ENCODE peak calls at places on chromosome 4, in seven cellular contexts. H is stomach, A is adrenal gland, G is H54, F is IMR-90, W is GM12891, I is right lobe of liver. K is an unnamed sample.
A peak's percentile ranks its signal among the peaks of the same experiment; 100 is the strongest.

GRCh38 chr4:130653842-130654241 is 1557.9 kb downstream of the C4orf33 start:
- DNase-seq in H (no peak), A (no peak), G (no peak), F (no peak), W (no peak), I (no peak), K (no peak)

GRCh38 chr4:142040043-142040442 is 403.7 kb downstream of the IL15 start:
- DNase-seq in H (no peak), A (no peak), G (no peak), F (no peak), W (no peak), I (no peak), K (no peak)

GRCh38 chr4:100504086-100504874 is 13.5 kb downstream of the EMCN start:
- DNase-seq in H (no peak), A (no peak), G (no peak), F (no peak), W (no peak), I (no peak), K (no peak)

GRCh38 chr4:4526401-4526800 is 15.4 kb downstream of the STX18 start:
- DNase-seq in H (no peak), A (no peak), G (no peak), F (no peak), W (no peak), I (no peak), K (no peak)

GRCh38 chr4:81635747-81636146 is 164.0 kb upstream of the RASGEF1B start:
- DNase-seq in H (peak; percentile 45), A (peak; percentile 19), G (no peak), F (no peak), W (no peak), I (peak; percentile 63), K (no peak)

GRCh38 chr4:87007345-87008181 is 72.8 kb downstream of the AFF1 start:
- DNase-seq in H (peak; percentile 59), A (peak; percentile 63), G (no peak), F (peak; percentile 54), W (no peak), I (peak; percentile 78), K (peak; percentile 90)

GRCh38 chr4:23770011-23770410 is 119.8 kb downstream of the PPARGC1A start:
- DNase-seq in H (no peak), A (no peak), G (no peak), F (peak; percentile 25), W (no peak), I (no peak), K (no peak)

GRCh38 chr4:88672987-88673386 is 24.6 kb downstream of the NAP1L5 start:
- DNase-seq in H (peak; percentile 34), A (no peak), G (no peak), F (peak; percentile 48), W (no peak), I (no peak), K (no peak)

GRCh38 chr4:46975841-46976551 is 17.4 kb downstream of the GABRA4 start:
- DNase-seq in H (no peak), A (no peak), G (no peak), F (peak; percentile 31), W (no peak), I (no peak), K (no peak)

GRCh38 chr4:109576462-109576861 is 16.4 kb downstream of the MCUB start:
- DNase-seq in H (no peak), A (no peak), G (no peak), F (peak; percentile 47), W (no peak), I (no peak), K (no peak)
- TF ChIP-seq POLR2A in H (no peak), A (no peak), G (no peak), F (no peak), W (no peak), I (no peak), K (no peak)

DNA sequence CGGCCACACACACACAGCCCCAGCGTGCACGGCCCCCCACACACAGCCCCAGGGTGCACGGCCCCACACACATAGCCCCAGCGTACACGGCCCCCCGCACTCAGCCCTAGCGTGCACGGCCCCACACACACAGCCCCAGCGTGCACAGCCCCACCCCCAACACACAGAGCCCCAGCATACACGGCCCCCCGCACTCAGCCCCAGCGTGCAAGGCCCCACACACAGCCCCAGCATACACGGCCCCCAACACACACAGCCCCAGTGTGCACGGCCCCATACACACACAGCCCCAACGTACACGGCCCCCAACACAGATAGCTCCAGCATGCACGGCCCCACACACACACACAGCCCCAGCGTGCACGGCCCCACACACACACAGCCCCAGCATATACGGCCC is 17.6 kb downstream of the GAK start:
- DNase-seq in H (no peak), A (no peak), G (no peak), F (no peak), W (no peak), I (peak; percentile 7), K (no peak)
- TF ChIP-seq POLR2A in H (no peak), A (no peak), G (no peak), F (no peak), W (no peak), I (no peak), K (no peak)

GRCh38 chr4:5824227-5824626 is 68.7 kb downstream of the CRMP1 start:
- DNase-seq in H (no peak), A (no peak), G (no peak), F (no peak), W (no peak), I (no peak), K (no peak)
- TF ChIP-seq POLR2A in H (no peak), A (no peak), G (no peak), F (no peak), W (no peak), I (no peak), K (no peak)

DNA sequence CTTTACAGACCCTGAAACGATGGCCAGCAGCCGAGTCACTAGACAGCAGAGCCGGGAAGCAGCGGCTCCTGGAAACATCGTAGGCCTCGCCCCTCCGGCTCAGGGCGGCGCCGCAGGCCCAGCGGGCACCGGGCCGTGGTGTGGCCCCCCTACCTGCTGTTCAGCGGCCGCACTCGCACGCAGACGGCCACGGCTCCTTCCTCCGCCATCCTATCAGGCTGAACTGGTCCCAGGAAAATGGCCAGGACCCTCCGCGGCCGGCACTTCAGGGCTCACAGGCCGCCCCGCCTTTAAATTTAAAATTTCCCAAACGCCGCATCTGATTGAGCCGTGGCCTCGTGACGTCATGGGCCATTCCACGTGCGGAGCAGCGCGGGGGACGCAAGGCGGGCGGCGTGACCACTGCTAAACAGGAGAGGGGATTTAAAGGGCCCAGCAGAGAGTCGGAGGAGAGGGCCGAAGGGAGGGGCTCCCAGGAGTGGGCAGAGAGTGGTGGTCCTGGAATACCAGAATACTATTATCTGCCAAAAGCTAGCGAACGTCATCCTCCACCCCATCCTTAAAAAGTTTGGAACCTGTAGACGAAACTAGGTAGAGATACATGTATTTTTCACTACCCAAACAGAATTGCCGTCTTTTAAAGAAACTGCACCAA is at the start of gene CENPE:
- DNase-seq in H (peak; percentile 86), A (peak; percentile 87), G (peak; percentile 23), F (peak; percentile 82), W (peak; percentile 40), I (peak; percentile 85), K (peak; percentile 88)
- TF ChIP-seq POLR2A in H (no peak), A (no peak), G (peak; percentile 59), F (no peak), W (no peak), I (no peak), K (no peak)

DNA sequence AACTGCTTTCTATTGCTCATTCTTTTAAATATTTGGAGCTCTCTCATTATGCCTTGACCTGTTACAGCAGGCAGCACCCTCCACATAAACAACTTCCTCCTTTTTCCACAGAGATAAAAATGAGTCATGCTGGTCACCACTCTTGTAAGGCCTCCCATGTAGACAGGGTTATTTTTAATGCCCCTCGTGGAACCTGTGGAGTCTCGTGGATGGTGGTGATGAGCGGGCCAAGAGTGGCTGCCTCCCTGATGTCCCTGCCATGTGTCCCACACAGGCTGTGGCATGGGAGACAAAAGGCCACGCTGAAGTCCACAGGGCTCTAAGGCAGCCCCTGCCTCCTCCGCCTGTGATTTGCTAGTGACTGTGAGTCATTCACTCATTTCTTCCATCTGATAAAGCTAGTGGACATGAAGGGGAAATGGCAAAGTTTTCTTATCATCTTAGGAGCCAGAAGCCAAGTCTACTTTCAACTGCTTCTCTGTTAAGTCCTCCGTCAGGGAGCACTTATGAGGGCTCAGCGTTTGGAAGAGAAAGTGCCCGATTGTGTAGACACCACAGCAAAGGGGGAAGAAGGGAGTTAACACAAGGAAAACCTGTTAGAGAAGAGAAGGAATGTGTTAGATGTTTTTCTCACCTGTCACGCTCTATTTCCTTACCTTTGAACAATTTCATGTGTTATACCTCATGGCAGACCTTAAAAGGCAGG is 121.6 kb upstream of the FAT1 start:
- DNase-seq in H (no peak), A (no peak), G (no peak), F (peak; percentile 97), W (no peak), I (no peak), K (no peak)
- TF ChIP-seq POLR2A in H (no peak), A (no peak), G (no peak), F (no peak), W (no peak), I (no peak), K (no peak)

DNA sequence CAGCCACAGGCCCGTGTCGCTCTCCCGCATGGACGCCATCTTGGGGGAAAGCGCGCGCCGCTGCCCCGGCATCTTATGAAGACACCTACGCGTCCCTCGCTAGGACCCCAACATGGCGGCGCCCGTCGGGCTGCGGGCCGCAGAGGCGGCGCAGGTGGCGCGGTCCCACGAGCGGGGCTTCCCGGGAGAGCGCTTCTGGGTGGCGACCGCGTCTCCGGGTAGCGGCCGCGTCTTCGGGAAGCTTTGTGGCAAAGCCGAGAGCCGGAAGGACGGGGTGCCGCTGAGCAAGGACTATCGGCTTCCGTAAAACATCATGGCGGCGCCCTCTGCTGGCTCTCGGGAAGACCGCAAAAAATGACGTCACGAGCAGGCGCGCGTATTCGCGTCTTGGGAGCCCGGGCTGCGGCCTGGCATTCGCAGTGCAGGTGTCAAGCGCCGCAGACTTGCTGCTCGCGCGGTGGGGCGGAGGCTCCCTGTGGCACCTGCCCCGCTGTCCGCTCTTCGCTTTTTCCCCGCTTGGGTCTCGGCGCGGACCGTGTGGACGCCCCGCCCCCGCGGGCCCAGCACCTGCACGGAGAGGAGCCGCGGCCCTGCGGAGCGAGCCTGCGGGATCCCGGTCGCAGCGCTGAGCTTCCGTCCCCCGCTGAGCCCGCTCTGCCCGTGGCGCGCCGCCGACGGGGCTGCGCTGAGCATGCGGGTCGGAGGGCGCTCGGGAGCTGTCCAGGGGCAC is at the start of gene NELFA:
- DNase-seq in H (peak; percentile 98), A (peak; percentile 95), G (peak; percentile 77), F (peak; percentile 91), W (peak; percentile 90), I (peak; percentile 98), K (peak; percentile 97)
- TF ChIP-seq POLR2A in H (no peak), A (peak; percentile 73), G (peak; percentile 71), F (peak; percentile 18), W (peak; percentile 73), I (peak; percentile 83), K (peak; percentile 20)

DNA sequence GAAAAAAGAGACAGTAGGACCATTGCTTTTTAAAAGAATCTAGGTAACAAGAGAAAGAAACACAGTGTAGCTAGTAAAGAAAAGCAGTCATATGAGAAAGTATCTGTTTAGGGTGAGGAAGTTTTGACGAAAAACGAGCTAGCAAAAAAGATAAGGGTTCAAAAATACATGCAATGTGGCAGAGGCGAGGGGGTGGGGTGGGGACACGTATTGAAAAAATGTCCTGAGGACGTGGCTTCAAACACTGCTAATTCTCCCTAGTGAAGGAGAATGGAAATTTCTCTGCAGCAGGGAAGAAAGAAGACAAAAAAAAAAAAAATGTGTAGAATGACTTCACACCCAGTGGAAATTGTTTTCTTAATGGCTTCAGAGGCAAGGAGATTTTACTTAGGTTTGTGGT is 856.4 kb upstream of the INTU start:
- DNase-seq in H (no peak), A (no peak), G (no peak), F (no peak), W (no peak), I (no peak), K (no peak)
- TF ChIP-seq POLR2A in H (no peak), A (no peak), G (no peak), F (no peak), W (no peak), I (no peak), K (no peak)

K was measured in suprapubic skin.